ENCODE peak calls at places on chromosome 14, in seven cellular contexts. One of them, this sample, is unnamed.
A peak's percentile ranks its signal among the peaks of the same experiment; 100 is the strongest.

GRCh38 chr14:91264151-91265150 is 19.9 kb upstream of the GPR68 start:
- DNase-seq in pancreas: peak; percentile 64
- DNase-seq in tibial artery: no peak
- DNase-seq in Karpas-422: no peak
- DNase-seq in adrenal gland: peak; percentile 43
- DNase-seq in lower lobe of right lung: peak; percentile 60
- DNase-seq in K562: peak; percentile 51
- DNase-seq in this sample: no peak

GRCh38 chr14:42642787-42643186 is 1036.1 kb downstream of the LRFN5 start:
- DNase-seq in pancreas: no peak
- DNase-seq in tibial artery: no peak
- DNase-seq in Karpas-422: no peak
- DNase-seq in adrenal gland: no peak
- DNase-seq in lower lobe of right lung: no peak
- DNase-seq in K562: no peak
- DNase-seq in this sample: no peak

GRCh38 chr14:52131640-52132320 is 62.9 kb upstream of the NID2 start:
- DNase-seq in pancreas: no peak
- DNase-seq in tibial artery: peak; percentile 80
- DNase-seq in Karpas-422: peak; percentile 80
- DNase-seq in adrenal gland: peak; percentile 76
- DNase-seq in lower lobe of right lung: no peak
- DNase-seq in K562: peak; percentile 58
- DNase-seq in this sample: peak; percentile 59

GRCh38 chr14:80212025-80212402 is 710 bp upstream of the DIO2 start:
- DNase-seq in pancreas: no peak
- DNase-seq in tibial artery: no peak
- DNase-seq in Karpas-422: peak; percentile 63
- DNase-seq in adrenal gland: no peak
- DNase-seq in lower lobe of right lung: no peak
- DNase-seq in K562: no peak
- DNase-seq in this sample: no peak

GRCh38 chr14:50920482-50921225 is 23.6 kb downstream of the PYGL start:
- DNase-seq in pancreas: no peak
- DNase-seq in tibial artery: no peak
- DNase-seq in Karpas-422: no peak
- DNase-seq in adrenal gland: no peak
- DNase-seq in lower lobe of right lung: no peak
- DNase-seq in K562: no peak
- DNase-seq in this sample: no peak

GRCh38 chr14:87712386-87713113 is 280.4 kb downstream of the GALC start:
- DNase-seq in pancreas: no peak
- DNase-seq in tibial artery: no peak
- DNase-seq in Karpas-422: peak; percentile 62
- DNase-seq in adrenal gland: no peak
- DNase-seq in lower lobe of right lung: no peak
- DNase-seq in K562: no peak
- DNase-seq in this sample: no peak

GRCh38 chr14:24365600-24366374 is 2.2 kb upstream of the NFATC4 start:
- DNase-seq in pancreas: peak; percentile 92
- DNase-seq in tibial artery: peak; percentile 93
- DNase-seq in Karpas-422: peak; percentile 99
- DNase-seq in adrenal gland: peak; percentile 93
- DNase-seq in lower lobe of right lung: peak; percentile 90
- DNase-seq in K562: no peak
- DNase-seq in this sample: peak; percentile 46

GRCh38 chr14:88013750-88014349 is 8.9 kb downstream of the GPR65 start:
- DNase-seq in pancreas: no peak
- DNase-seq in tibial artery: peak; percentile 73
- DNase-seq in Karpas-422: peak; percentile 88
- DNase-seq in adrenal gland: peak; percentile 85
- DNase-seq in lower lobe of right lung: peak; percentile 60
- DNase-seq in K562: peak; percentile 61
- DNase-seq in this sample: peak; percentile 89

GRCh38 chr14:64539186-64539552 is 1.4 kb upstream of the HSPA2 start:
- DNase-seq in pancreas: no peak
- DNase-seq in tibial artery: no peak
- DNase-seq in Karpas-422: no peak
- DNase-seq in adrenal gland: no peak
- DNase-seq in lower lobe of right lung: no peak
- DNase-seq in K562: no peak
- DNase-seq in this sample: no peak
- H3K4me3 ChIP-seq in pancreas: peak overlapping the region; percentile 46
- H3K4me3 ChIP-seq in tibial artery: peak overlapping the region; percentile 64
- H3K4me3 ChIP-seq in Karpas-422: peak overlapping the region; percentile 70
- H3K4me3 ChIP-seq in adrenal gland: peak overlapping the region; percentile 61
- H3K4me3 ChIP-seq in lower lobe of right lung: peak overlapping the region; percentile 78
- H3K4me3 ChIP-seq in K562: no peak overlapping the region
- H3K4me3 ChIP-seq in this sample: peak overlapping the region; percentile 70

DNA sequence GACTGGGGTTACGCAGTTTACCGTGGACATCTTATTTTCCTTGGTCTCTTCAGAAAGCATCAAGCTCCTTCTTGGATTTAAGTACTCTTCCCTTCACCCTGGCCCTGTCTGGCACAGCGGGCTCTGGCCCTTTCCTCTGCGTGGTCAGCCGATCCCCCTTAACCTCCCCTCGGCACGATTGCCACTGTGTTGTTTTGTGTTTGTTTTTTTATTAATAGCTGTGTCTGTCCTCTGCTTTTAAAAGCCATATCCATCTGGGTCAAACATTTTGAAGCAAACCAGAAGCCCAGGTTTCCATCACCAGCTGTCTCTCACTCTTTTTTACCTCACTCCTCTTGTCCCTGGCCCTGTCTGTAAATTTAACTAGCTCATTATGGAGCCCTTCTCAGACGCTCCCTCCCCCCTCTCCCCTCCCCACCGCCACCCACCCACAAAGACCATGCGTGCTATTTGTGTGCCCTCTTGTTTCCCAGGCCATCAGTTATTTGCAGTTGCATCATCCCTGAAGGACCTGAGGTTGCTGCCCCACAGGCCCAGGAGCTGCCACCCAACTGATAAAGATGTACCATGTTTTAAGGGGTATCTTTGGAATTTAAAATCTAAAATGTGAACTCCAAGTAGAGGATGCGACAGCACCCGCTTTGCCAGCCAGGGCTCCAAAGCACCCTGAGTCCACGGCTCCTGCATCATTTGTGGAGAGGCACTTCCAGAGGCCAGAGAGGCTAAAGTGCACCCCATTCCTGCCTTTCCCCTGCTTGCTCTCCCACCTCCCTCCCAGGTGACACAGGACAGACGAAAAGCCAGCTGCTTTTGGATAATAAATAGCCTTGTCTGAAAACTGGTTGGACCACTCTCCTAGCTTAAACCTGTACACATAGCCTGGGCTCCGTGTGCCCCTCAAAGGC is 3.9 kb downstream of the BCL11B start:
- DNase-seq in pancreas: no peak
- DNase-seq in tibial artery: peak; percentile 41
- DNase-seq in Karpas-422: no peak
- DNase-seq in adrenal gland: no peak
- DNase-seq in lower lobe of right lung: no peak
- DNase-seq in K562: no peak
- DNase-seq in this sample: no peak
- H3K27me3 ChIP-seq in pancreas: peaks cover 3% of the 10 kb centered on the region
- H3K27me3 ChIP-seq in tibial artery: peaks cover 74% of the 10 kb centered on the region
- H3K27me3 ChIP-seq in Karpas-422: no peaks in the 10 kb centered on the region
- H3K27me3 ChIP-seq in adrenal gland: peaks cover 71% of the 10 kb centered on the region
- H3K27me3 ChIP-seq in lower lobe of right lung: peaks cover 85% of the 10 kb centered on the region
- H3K27me3 ChIP-seq in K562: peaks cover 2% of the 10 kb centered on the region
- H3K27me3 ChIP-seq in this sample: peaks cover 74% of the 10 kb centered on the region

DNA sequence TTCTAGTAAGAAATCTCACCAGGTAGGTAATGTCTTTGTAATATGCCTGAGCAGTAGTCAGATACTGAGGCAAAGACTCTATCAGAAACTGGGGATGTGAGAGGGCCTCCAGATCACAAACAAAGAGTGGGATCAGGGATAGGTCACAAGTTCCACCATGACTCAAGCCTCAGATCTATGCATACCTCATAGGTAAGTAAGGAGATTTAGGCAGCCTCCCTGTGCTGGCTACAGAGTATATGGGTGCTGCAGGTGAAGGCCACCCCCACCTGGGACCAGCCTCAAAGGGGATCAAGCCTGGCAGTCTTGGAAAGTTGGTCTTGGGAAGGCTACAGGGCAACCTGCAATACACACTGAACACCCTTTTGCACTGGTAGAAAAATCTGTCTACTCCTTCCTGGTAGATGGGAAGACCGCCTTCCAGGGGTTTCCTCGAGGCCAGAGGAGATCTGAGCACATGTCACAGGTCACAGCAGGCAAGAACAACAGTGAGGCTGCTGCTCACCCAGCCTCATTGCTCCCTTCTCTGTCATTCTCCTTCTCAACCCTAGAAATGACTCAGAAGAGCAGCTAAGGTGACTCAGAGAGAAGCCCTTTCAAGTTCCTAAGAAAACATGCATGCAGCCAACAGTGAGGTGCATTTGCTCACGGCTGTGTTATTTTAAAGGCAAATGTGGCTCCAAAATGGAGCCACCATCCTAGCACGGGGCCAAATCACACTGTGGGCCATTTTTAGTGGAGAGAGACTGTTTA is 143.4 kb upstream of the CDKN3 start:
- DNase-seq in pancreas: no peak
- DNase-seq in tibial artery: no peak
- DNase-seq in Karpas-422: no peak
- DNase-seq in adrenal gland: peak; percentile 9
- DNase-seq in lower lobe of right lung: no peak
- DNase-seq in K562: no peak
- DNase-seq in this sample: no peak
- H3K27ac ChIP-seq in pancreas: no peak overlapping the region
- H3K27ac ChIP-seq in tibial artery: no peak overlapping the region
- H3K27ac ChIP-seq in Karpas-422: no peak overlapping the region
- H3K27ac ChIP-seq in adrenal gland: no peak overlapping the region
- H3K27ac ChIP-seq in lower lobe of right lung: no peak overlapping the region
- H3K27ac ChIP-seq in K562: no peak overlapping the region
- H3K27ac ChIP-seq in this sample: no peak overlapping the region

GRCh38 chr14:73786632-73786941 is 65.0 kb upstream of the PTGR2 start:
- DNase-seq in pancreas: no peak
- DNase-seq in tibial artery: no peak
- DNase-seq in Karpas-422: peak; percentile 83
- DNase-seq in adrenal gland: peak; percentile 48
- DNase-seq in lower lobe of right lung: peak; percentile 68
- DNase-seq in K562: no peak
- DNase-seq in this sample: no peak
- H3K4me3 ChIP-seq in pancreas: peak overlapping the region; percentile 70
- H3K4me3 ChIP-seq in tibial artery: peak overlapping the region; percentile 72
- H3K4me3 ChIP-seq in Karpas-422: peak overlapping the region; percentile 89
- H3K4me3 ChIP-seq in adrenal gland: peak overlapping the region; percentile 89
- H3K4me3 ChIP-seq in lower lobe of right lung: peak overlapping the region; percentile 74
- H3K4me3 ChIP-seq in K562: peak overlapping the region; percentile 70
- H3K4me3 ChIP-seq in this sample: peak overlapping the region; percentile 68

GRCh38 chr14:104136472-104137296 is 1.7 kb upstream of the KIF26A start:
- DNase-seq in pancreas: peak; percentile 76
- DNase-seq in tibial artery: peak; percentile 64
- DNase-seq in Karpas-422: no peak
- DNase-seq in adrenal gland: no peak
- DNase-seq in lower lobe of right lung: peak; percentile 43
- DNase-seq in K562: no peak
- DNase-seq in this sample: no peak
- H3K27me3 ChIP-seq in pancreas: no peaks in the 10 kb centered on the region
- H3K27me3 ChIP-seq in tibial artery: peaks cover 89% of the 10 kb centered on the region
- H3K27me3 ChIP-seq in Karpas-422: no peaks in the 10 kb centered on the region
- H3K27me3 ChIP-seq in adrenal gland: peaks cover 49% of the 10 kb centered on the region
- H3K27me3 ChIP-seq in lower lobe of right lung: peaks cover 73% of the 10 kb centered on the region
- H3K27me3 ChIP-seq in K562: no peaks in the 10 kb centered on the region
- H3K27me3 ChIP-seq in this sample: peaks cover 68% of the 10 kb centered on the region

GRCh38 chr14:69153848-69154208 is 909 bp upstream of the DCAF5 start:
- DNase-seq in pancreas: no peak
- DNase-seq in tibial artery: no peak
- DNase-seq in Karpas-422: peak; percentile 61
- DNase-seq in adrenal gland: peak; percentile 38
- DNase-seq in lower lobe of right lung: no peak
- DNase-seq in K562: no peak
- DNase-seq in this sample: no peak
- H3K27ac ChIP-seq in pancreas: peak overlapping the region; percentile 91
- H3K27ac ChIP-seq in tibial artery: peak overlapping the region; percentile 98
- H3K27ac ChIP-seq in Karpas-422: no peak overlapping the region
- H3K27ac ChIP-seq in adrenal gland: peak overlapping the region; percentile 66
- H3K27ac ChIP-seq in lower lobe of right lung: peak overlapping the region; percentile 93
- H3K27ac ChIP-seq in K562: peak overlapping the region; percentile 66
- H3K27ac ChIP-seq in this sample: peak overlapping the region; percentile 85

GRCh38 chr14:104724407-104724980 is 465 bp downstream of the ADSS1 start:
- DNase-seq in pancreas: no peak
- DNase-seq in tibial artery: peak; percentile 90
- DNase-seq in Karpas-422: no peak
- DNase-seq in adrenal gland: peak; percentile 53
- DNase-seq in lower lobe of right lung: peak; percentile 70
- DNase-seq in K562: peak; percentile 42
- DNase-seq in this sample: no peak

GRCh38 chr14:104726600-104727451 is 2.8 kb downstream of the ADSS1 start:
- DNase-seq in pancreas: no peak
- DNase-seq in tibial artery: no peak
- DNase-seq in Karpas-422: no peak
- DNase-seq in adrenal gland: no peak
- DNase-seq in lower lobe of right lung: no peak
- DNase-seq in K562: no peak
- DNase-seq in this sample: no peak

GRCh38 chr14:104725772-104726548 is 1.9 kb downstream of the ADSS1 start:
- DNase-seq in pancreas: no peak
- DNase-seq in tibial artery: peak; percentile 87
- DNase-seq in Karpas-422: no peak
- DNase-seq in adrenal gland: no peak
- DNase-seq in lower lobe of right lung: no peak
- DNase-seq in K562: no peak
- DNase-seq in this sample: no peak

GRCh38 chr14:104723651-104724406 is at the start of gene ADSS1:
- DNase-seq in pancreas: no peak
- DNase-seq in tibial artery: peak; percentile 89
- DNase-seq in Karpas-422: peak; percentile 87
- DNase-seq in adrenal gland: peak; percentile 75
- DNase-seq in lower lobe of right lung: peak; percentile 83
- DNase-seq in K562: peak; percentile 85
- DNase-seq in this sample: peak; percentile 53

DNA sequence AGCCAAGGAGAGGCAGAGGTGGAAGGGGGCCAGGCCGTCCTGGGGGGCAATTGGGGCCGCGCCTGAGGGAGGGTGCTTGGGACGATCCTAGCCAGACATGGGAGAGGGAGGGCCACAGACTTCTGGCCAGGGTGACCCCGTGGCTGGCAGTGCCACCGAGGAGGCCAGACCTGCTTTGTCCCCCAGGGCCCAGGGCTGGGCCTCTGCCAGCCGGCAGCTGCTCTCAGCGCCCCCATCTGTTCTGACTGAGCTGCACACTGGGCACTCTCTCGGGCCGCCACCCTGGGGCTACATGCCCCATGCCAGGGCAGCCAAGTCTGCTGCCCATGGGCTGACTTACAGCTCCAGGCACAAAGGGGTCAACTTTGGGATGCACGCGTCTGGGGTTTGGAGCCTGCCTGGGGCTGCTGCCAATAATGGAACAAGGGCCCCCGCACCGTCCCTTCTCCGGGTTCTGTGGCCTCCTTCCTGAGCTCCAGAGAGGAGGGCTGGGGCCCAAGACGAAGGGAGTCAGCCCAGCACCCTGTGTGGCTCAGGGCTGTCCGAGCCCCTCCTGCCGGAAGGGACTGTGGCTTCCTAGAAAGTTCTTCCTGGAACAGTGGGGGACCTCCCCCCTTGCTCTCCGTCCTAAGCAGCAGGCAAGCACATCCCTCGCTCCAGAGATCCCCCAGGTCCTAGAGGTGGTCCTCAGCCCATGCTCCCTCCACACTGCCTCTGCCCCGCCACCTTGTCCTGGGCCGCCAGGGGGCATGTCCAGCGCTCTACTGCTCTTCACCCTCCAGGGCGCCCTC is 1.1 kb downstream of the ADSS1 start:
- DNase-seq in pancreas: no peak
- DNase-seq in tibial artery: peak; percentile 92
- DNase-seq in Karpas-422: peak; percentile 65
- DNase-seq in adrenal gland: peak; percentile 37
- DNase-seq in lower lobe of right lung: no peak
- DNase-seq in K562: peak; percentile 30
- DNase-seq in this sample: no peak
- H3K4me3 ChIP-seq in pancreas: no peak overlapping the region
- H3K4me3 ChIP-seq in tibial artery: peak overlapping the region; percentile 66
- H3K4me3 ChIP-seq in Karpas-422: peak overlapping the region; percentile 75
- H3K4me3 ChIP-seq in adrenal gland: peak overlapping the region; percentile 69
- H3K4me3 ChIP-seq in lower lobe of right lung: peak overlapping the region; percentile 84
- H3K4me3 ChIP-seq in K562: peak overlapping the region; percentile 66
- H3K4me3 ChIP-seq in this sample: peak overlapping the region; percentile 60

This sample was measured in dorsolateral prefrontal cortex.